ENCODE peak calls at places on chromosome 19, in seven cellular contexts. One of them, this sample, is unnamed.

GRCh38 chr19:11984986-11985385 is 20.1 kb downstream of the ZNF763 start:
- DNase-seq in fibroblast of the aortic adventitia: no peak
- DNase-seq in colonic mucosa: no peak
- DNase-seq in LNCaP clone FGC: no peak
- DNase-seq in retinal pigment epithelial cell: no peak
- DNase-seq in sigmoid colon: no peak
- DNase-seq in psoas muscle: no peak
- DNase-seq in this sample: no peak

GRCh38 chr19:17775245-17775927 is 19.6 kb upstream of the B3GNT3 start:
- DNase-seq in fibroblast of the aortic adventitia: peak
- DNase-seq in colonic mucosa: peak
- DNase-seq in LNCaP clone FGC: no peak
- DNase-seq in retinal pigment epithelial cell: no peak
- DNase-seq in sigmoid colon: no peak
- DNase-seq in psoas muscle: no peak
- DNase-seq in this sample: peak

GRCh38 chr19:13723206-13723605 is 41.1 kb upstream of the MRI1 start:
- DNase-seq in fibroblast of the aortic adventitia: peak
- DNase-seq in colonic mucosa: no peak
- DNase-seq in LNCaP clone FGC: no peak
- DNase-seq in retinal pigment epithelial cell: no peak
- DNase-seq in sigmoid colon: no peak
- DNase-seq in psoas muscle: no peak
- DNase-seq in this sample: no peak

GRCh38 chr19:8240274-8241229 is 31.4 kb downstream of the CERS4 start:
- DNase-seq in fibroblast of the aortic adventitia: peak
- DNase-seq in colonic mucosa: peak
- DNase-seq in LNCaP clone FGC: peak
- DNase-seq in retinal pigment epithelial cell: peak
- DNase-seq in sigmoid colon: peak
- DNase-seq in psoas muscle: peak
- DNase-seq in this sample: peak

GRCh38 chr19:13082192-13083007 is 20.3 kb downstream of the LYL1 start:
- DNase-seq in fibroblast of the aortic adventitia: peak
- DNase-seq in colonic mucosa: no peak
- DNase-seq in LNCaP clone FGC: no peak
- DNase-seq in retinal pigment epithelial cell: no peak
- DNase-seq in sigmoid colon: no peak
- DNase-seq in psoas muscle: no peak
- DNase-seq in this sample: peak

GRCh38 chr19:46355991-46356669 is 9.2 kb downstream of the PPP5C start:
- DNase-seq in fibroblast of the aortic adventitia: no peak
- DNase-seq in colonic mucosa: no peak
- DNase-seq in LNCaP clone FGC: no peak
- DNase-seq in retinal pigment epithelial cell: no peak
- DNase-seq in sigmoid colon: peak
- DNase-seq in psoas muscle: no peak
- DNase-seq in this sample: no peak

GRCh38 chr19:50980203-50980602 is 3.5 kb downstream of the KLK7 start:
- DNase-seq in fibroblast of the aortic adventitia: no peak
- DNase-seq in colonic mucosa: no peak
- DNase-seq in LNCaP clone FGC: no peak
- DNase-seq in retinal pigment epithelial cell: no peak
- DNase-seq in sigmoid colon: peak
- DNase-seq in psoas muscle: no peak
- DNase-seq in this sample: no peak

GRCh38 chr19:2602391-2603181 is 99.9 kb downstream of the GNG7 start:
- DNase-seq in fibroblast of the aortic adventitia: peak
- DNase-seq in colonic mucosa: peak
- DNase-seq in LNCaP clone FGC: peak
- DNase-seq in retinal pigment epithelial cell: no peak
- DNase-seq in sigmoid colon: peak
- DNase-seq in psoas muscle: peak
- DNase-seq in this sample: peak

GRCh38 chr19:17950310-17951150 is 16.4 kb upstream of the KCNN1 start:
- DNase-seq in fibroblast of the aortic adventitia: no peak
- DNase-seq in colonic mucosa: no peak
- DNase-seq in LNCaP clone FGC: no peak
- DNase-seq in retinal pigment epithelial cell: no peak
- DNase-seq in sigmoid colon: no peak
- DNase-seq in psoas muscle: no peak
- DNase-seq in this sample: no peak

GRCh38 chr19:3691372-3691716 is 8.9 kb downstream of the PIP5K1C start:
- DNase-seq in fibroblast of the aortic adventitia: no peak
- DNase-seq in colonic mucosa: no peak
- DNase-seq in LNCaP clone FGC: no peak
- DNase-seq in retinal pigment epithelial cell: no peak
- DNase-seq in sigmoid colon: no peak
- DNase-seq in psoas muscle: no peak
- DNase-seq in this sample: no peak

GRCh38 chr19:485583-486236 is 10.6 kb upstream of the MADCAM1 start:
- DNase-seq in fibroblast of the aortic adventitia: peak
- DNase-seq in colonic mucosa: no peak
- DNase-seq in LNCaP clone FGC: no peak
- DNase-seq in retinal pigment epithelial cell: peak
- DNase-seq in sigmoid colon: peak
- DNase-seq in psoas muscle: peak
- DNase-seq in this sample: peak

GRCh38 chr19:54081032-54081431 is at the start of gene TARM1:
- DNase-seq in fibroblast of the aortic adventitia: no peak
- DNase-seq in colonic mucosa: no peak
- DNase-seq in LNCaP clone FGC: no peak
- DNase-seq in retinal pigment epithelial cell: no peak
- DNase-seq in sigmoid colon: peak
- DNase-seq in psoas muscle: no peak
- DNase-seq in this sample: no peak

GRCh38 chr19:54137913-54138776 is 583 bp downstream of the CNOT3 start:
- DNase-seq in fibroblast of the aortic adventitia: no peak
- DNase-seq in colonic mucosa: peak
- DNase-seq in LNCaP clone FGC: no peak
- DNase-seq in retinal pigment epithelial cell: no peak
- DNase-seq in sigmoid colon: no peak
- DNase-seq in psoas muscle: peak
- DNase-seq in this sample: peak

GRCh38 chr19:4380254-4380727 is 20.1 kb downstream of the SH3GL1 start:
- DNase-seq in fibroblast of the aortic adventitia: no peak
- DNase-seq in colonic mucosa: no peak
- DNase-seq in LNCaP clone FGC: no peak
- DNase-seq in retinal pigment epithelial cell: no peak
- DNase-seq in sigmoid colon: peak
- DNase-seq in psoas muscle: peak
- DNase-seq in this sample: no peak

GRCh38 chr19:11169896-11170678 is 14.5 kb upstream of the SPC24 start:
- DNase-seq in fibroblast of the aortic adventitia: no peak
- DNase-seq in colonic mucosa: no peak
- DNase-seq in LNCaP clone FGC: no peak
- DNase-seq in retinal pigment epithelial cell: no peak
- DNase-seq in sigmoid colon: peak
- DNase-seq in psoas muscle: no peak
- DNase-seq in this sample: no peak

GRCh38 chr19:18717601-18718000 is 34.1 kb downstream of the CRTC1 start:
- DNase-seq in fibroblast of the aortic adventitia: peak
- DNase-seq in colonic mucosa: no peak
- DNase-seq in LNCaP clone FGC: no peak
- DNase-seq in retinal pigment epithelial cell: no peak
- DNase-seq in sigmoid colon: no peak
- DNase-seq in psoas muscle: no peak
- DNase-seq in this sample: no peak

GRCh38 chr19:49889687-49890348 is 6.9 kb downstream of the IL4I1 start:
- DNase-seq in fibroblast of the aortic adventitia: peak
- DNase-seq in colonic mucosa: peak
- DNase-seq in LNCaP clone FGC: no peak
- DNase-seq in retinal pigment epithelial cell: no peak
- DNase-seq in sigmoid colon: no peak
- DNase-seq in psoas muscle: peak
- DNase-seq in this sample: no peak

GRCh38 chr19:7622933-7623685 is 6.2 kb downstream of the XAB2 start:
- DNase-seq in fibroblast of the aortic adventitia: no peak
- DNase-seq in colonic mucosa: no peak
- DNase-seq in LNCaP clone FGC: no peak
- DNase-seq in retinal pigment epithelial cell: no peak
- DNase-seq in sigmoid colon: no peak
- DNase-seq in psoas muscle: peak
- DNase-seq in this sample: no peak

GRCh38 chr19:2054763-2055162 is 3.7 kb upstream of the MKNK2 start:
- DNase-seq in fibroblast of the aortic adventitia: no peak
- DNase-seq in colonic mucosa: peak
- DNase-seq in LNCaP clone FGC: no peak
- DNase-seq in retinal pigment epithelial cell: no peak
- DNase-seq in sigmoid colon: no peak
- DNase-seq in psoas muscle: no peak
- DNase-seq in this sample: no peak

GRCh38 chr19:16645140-16645539 is 14.8 kb downstream of the SMIM7 start:
- DNase-seq in fibroblast of the aortic adventitia: no peak
- DNase-seq in colonic mucosa: no peak
- DNase-seq in LNCaP clone FGC: no peak
- DNase-seq in retinal pigment epithelial cell: no peak
- DNase-seq in sigmoid colon: no peak
- DNase-seq in psoas muscle: no peak
- DNase-seq in this sample: no peak

GRCh38 chr19:39398297-39398864 is 7.2 kb downstream of the MED29 start:
- DNase-seq in fibroblast of the aortic adventitia: peak
- DNase-seq in colonic mucosa: peak
- DNase-seq in LNCaP clone FGC: no peak
- DNase-seq in retinal pigment epithelial cell: no peak
- DNase-seq in sigmoid colon: peak
- DNase-seq in psoas muscle: peak
- DNase-seq in this sample: peak

GRCh38 chr19:39400997-39401548 is 5.6 kb upstream of the ZFP36 start:
- DNase-seq in fibroblast of the aortic adventitia: no peak
- DNase-seq in colonic mucosa: no peak
- DNase-seq in LNCaP clone FGC: no peak
- DNase-seq in retinal pigment epithelial cell: no peak
- DNase-seq in sigmoid colon: no peak
- DNase-seq in psoas muscle: no peak
- DNase-seq in this sample: no peak

GRCh38 chr19:39401549-39402416 is 4.9 kb upstream of the ZFP36 start:
- DNase-seq in fibroblast of the aortic adventitia: peak
- DNase-seq in colonic mucosa: peak
- DNase-seq in LNCaP clone FGC: no peak
- DNase-seq in retinal pigment epithelial cell: no peak
- DNase-seq in sigmoid colon: peak
- DNase-seq in psoas muscle: peak
- DNase-seq in this sample: peak

GRCh38 chr19:39399684-39400465 is 6.8 kb upstream of the ZFP36 start:
- DNase-seq in fibroblast of the aortic adventitia: no peak
- DNase-seq in colonic mucosa: no peak
- DNase-seq in LNCaP clone FGC: no peak
- DNase-seq in retinal pigment epithelial cell: no peak
- DNase-seq in sigmoid colon: no peak
- DNase-seq in psoas muscle: no peak
- DNase-seq in this sample: no peak

DNA sequence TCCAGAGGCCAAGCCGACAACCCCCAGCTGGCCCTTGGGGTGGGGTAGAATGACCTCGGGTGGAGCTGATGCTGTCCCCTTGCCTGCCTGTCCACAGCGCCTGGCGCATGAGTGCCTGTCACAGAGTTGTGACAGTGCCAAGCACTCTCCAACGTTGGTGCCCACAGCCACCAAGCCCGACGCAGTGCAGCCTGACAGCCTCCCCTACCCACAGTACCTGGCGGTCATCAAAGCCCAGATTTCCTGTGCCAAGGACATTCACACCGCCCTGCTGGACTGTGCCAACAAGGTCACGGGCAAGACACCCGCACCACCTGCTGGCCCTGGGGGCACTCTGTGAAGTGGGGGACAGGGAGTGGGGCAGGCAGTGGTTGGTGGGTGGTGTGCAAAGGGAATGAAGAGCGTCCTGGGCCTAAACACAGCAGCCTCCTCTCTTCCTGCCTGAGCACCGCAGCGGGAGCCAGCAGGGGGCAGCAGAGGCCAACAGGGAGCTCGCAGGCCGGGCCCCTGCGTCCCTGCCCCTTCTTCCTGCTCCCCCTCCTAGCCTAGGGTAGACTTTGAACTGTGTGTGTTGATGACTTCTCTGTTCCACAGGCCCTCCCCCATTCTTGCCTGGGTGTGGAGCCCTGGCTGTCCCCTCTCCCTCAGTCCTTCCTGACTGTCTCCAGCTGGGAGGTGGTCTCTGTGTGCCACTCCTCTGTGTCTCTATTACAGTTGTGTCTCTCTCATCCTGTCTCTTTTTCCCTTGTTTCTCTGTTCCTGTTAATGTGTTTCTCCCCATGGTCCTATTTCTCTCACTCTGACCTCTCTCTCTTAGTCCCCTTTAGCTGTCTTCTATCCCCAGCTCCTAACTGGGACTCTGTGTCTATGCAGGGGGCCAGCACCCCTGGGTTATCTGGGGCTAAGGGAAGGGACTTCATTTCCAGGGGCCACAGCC is 6.5 kb downstream of the MED29 start:
- DNase-seq in fibroblast of the aortic adventitia: peak
- DNase-seq in colonic mucosa: peak
- DNase-seq in LNCaP clone FGC: no peak
- DNase-seq in retinal pigment epithelial cell: no peak
- DNase-seq in sigmoid colon: peak
- DNase-seq in psoas muscle: peak
- DNase-seq in this sample: peak
- TF ChIP-seq CTCF in fibroblast of the aortic adventitia: peak
- TF ChIP-seq CTCF in colonic mucosa: peak
- TF ChIP-seq CTCF in LNCaP clone FGC: peak
- TF ChIP-seq CTCF in retinal pigment epithelial cell: peak
- TF ChIP-seq CTCF in sigmoid colon: no peak
- TF ChIP-seq CTCF in psoas muscle: peak
- TF ChIP-seq CTCF in this sample: peak

GRCh38 chr19:44024900-44025216 is 321 bp upstream of the ZNF222 start:
- DNase-seq in fibroblast of the aortic adventitia: no peak
- DNase-seq in colonic mucosa: no peak
- DNase-seq in LNCaP clone FGC: no peak
- DNase-seq in retinal pigment epithelial cell: no peak
- DNase-seq in sigmoid colon: no peak
- DNase-seq in psoas muscle: no peak
- DNase-seq in this sample: no peak
- TF ChIP-seq CTCF in fibroblast of the aortic adventitia: no peak
- TF ChIP-seq CTCF in colonic mucosa: no peak
- TF ChIP-seq CTCF in LNCaP clone FGC: no peak
- TF ChIP-seq CTCF in retinal pigment epithelial cell: no peak
- TF ChIP-seq CTCF in sigmoid colon: no peak
- TF ChIP-seq CTCF in psoas muscle: no peak
- TF ChIP-seq CTCF in this sample: no peak

DNA sequence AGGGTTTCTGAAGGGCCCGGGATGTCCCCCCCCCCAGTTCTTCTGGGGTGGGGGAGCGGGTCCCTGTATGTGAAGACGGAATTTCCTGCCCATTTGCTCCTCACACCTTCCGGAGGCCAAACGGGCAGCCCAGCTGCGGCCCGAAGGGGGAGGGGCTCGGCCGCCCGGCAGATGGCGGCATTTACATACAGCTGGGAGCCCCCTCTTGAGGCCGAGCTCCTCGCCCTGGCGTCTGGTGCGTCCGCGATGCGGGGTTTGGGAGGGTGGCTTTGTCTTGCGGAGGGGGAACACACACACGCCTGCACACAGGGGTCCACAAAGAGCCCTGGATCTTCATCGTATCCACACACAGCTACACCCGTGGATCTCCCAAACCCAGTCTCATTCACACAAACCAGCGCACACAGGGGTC is 891 bp upstream of the DLL3 start:
- DNase-seq in fibroblast of the aortic adventitia: peak
- DNase-seq in colonic mucosa: peak
- DNase-seq in LNCaP clone FGC: no peak
- DNase-seq in retinal pigment epithelial cell: no peak
- DNase-seq in sigmoid colon: no peak
- DNase-seq in psoas muscle: no peak
- DNase-seq in this sample: peak
- TF ChIP-seq CTCF in fibroblast of the aortic adventitia: peak
- TF ChIP-seq CTCF in colonic mucosa: peak
- TF ChIP-seq CTCF in LNCaP clone FGC: peak
- TF ChIP-seq CTCF in retinal pigment epithelial cell: peak
- TF ChIP-seq CTCF in sigmoid colon: no peak
- TF ChIP-seq CTCF in psoas muscle: peak
- TF ChIP-seq CTCF in this sample: peak

GRCh38 chr19:48274173-48274572 is 4.3 kb downstream of the ZNF114 start:
- DNase-seq in fibroblast of the aortic adventitia: no peak
- DNase-seq in colonic mucosa: no peak
- DNase-seq in LNCaP clone FGC: no peak
- DNase-seq in retinal pigment epithelial cell: no peak
- DNase-seq in sigmoid colon: no peak
- DNase-seq in psoas muscle: no peak
- DNase-seq in this sample: no peak
- TF ChIP-seq CTCF in fibroblast of the aortic adventitia: no peak
- TF ChIP-seq CTCF in colonic mucosa: no peak
- TF ChIP-seq CTCF in LNCaP clone FGC: no peak
- TF ChIP-seq CTCF in retinal pigment epithelial cell: no peak
- TF ChIP-seq CTCF in sigmoid colon: no peak
- TF ChIP-seq CTCF in psoas muscle: no peak
- TF ChIP-seq CTCF in this sample: no peak